ENCODE peak calls at places on chromosomes 3 and 15, in seven cellular contexts. One of them, this sample, is unnamed.

GRCh38 chr3:121897296-121897695 is 3.1 kb downstream of the SLC15A2 start:
- DNase-seq in A549: no peak
- DNase-seq in cardiac muscle cell: no peak
- DNase-seq in progenitor cell of endocrine pancreas: no peak
- DNase-seq in uterus: no peak
- DNase-seq in psoas muscle: no peak
- DNase-seq in Peyer's patch: no peak
- DNase-seq in this sample: no peak

GRCh38 chr3:195159819-195160175 is 111.2 kb downstream of the XXYLT1 start:
- DNase-seq in A549: no peak
- DNase-seq in cardiac muscle cell: no peak
- DNase-seq in progenitor cell of endocrine pancreas: no peak
- DNase-seq in uterus: no peak
- DNase-seq in psoas muscle: no peak
- DNase-seq in Peyer's patch: no peak
- DNase-seq in this sample: no peak

GRCh38 chr15:98776607-98777281 is 128.4 kb downstream of the IGF1R start:
- DNase-seq in A549: no peak
- DNase-seq in cardiac muscle cell: peak
- DNase-seq in progenitor cell of endocrine pancreas: peak
- DNase-seq in uterus: peak
- DNase-seq in psoas muscle: peak
- DNase-seq in Peyer's patch: peak
- DNase-seq in this sample: peak

GRCh38 chr3:101888653-101889052 is 39.3 kb downstream of the NFKBIZ start:
- DNase-seq in A549: no peak
- DNase-seq in cardiac muscle cell: no peak
- DNase-seq in progenitor cell of endocrine pancreas: no peak
- DNase-seq in uterus: peak
- DNase-seq in psoas muscle: no peak
- DNase-seq in Peyer's patch: no peak
- DNase-seq in this sample: peak

GRCh38 chr3:32374788-32375595 is 16.7 kb upstream of the CMTM7 start:
- DNase-seq in A549: peak
- DNase-seq in cardiac muscle cell: peak
- DNase-seq in progenitor cell of endocrine pancreas: peak
- DNase-seq in uterus: peak
- DNase-seq in psoas muscle: no peak
- DNase-seq in Peyer's patch: peak
- DNase-seq in this sample: peak

GRCh38 chr3:177144922-177145321 is 52.4 kb downstream of the TBL1XR1 start:
- DNase-seq in A549: no peak
- DNase-seq in cardiac muscle cell: no peak
- DNase-seq in progenitor cell of endocrine pancreas: no peak
- DNase-seq in uterus: no peak
- DNase-seq in psoas muscle: no peak
- DNase-seq in Peyer's patch: no peak
- DNase-seq in this sample: no peak

GRCh38 chr3:172519740-172520139 is 3.5 kb downstream of the TNFSF10 start:
- DNase-seq in A549: no peak
- DNase-seq in cardiac muscle cell: no peak
- DNase-seq in progenitor cell of endocrine pancreas: no peak
- DNase-seq in uterus: no peak
- DNase-seq in psoas muscle: no peak
- DNase-seq in Peyer's patch: no peak
- DNase-seq in this sample: no peak

GRCh38 chr15:88976656-88977055 is 63.5 kb upstream of the MFGE8 start:
- DNase-seq in A549: no peak
- DNase-seq in cardiac muscle cell: no peak
- DNase-seq in progenitor cell of endocrine pancreas: no peak
- DNase-seq in uterus: no peak
- DNase-seq in psoas muscle: no peak
- DNase-seq in Peyer's patch: no peak
- DNase-seq in this sample: no peak

GRCh38 chr15:89374116-89375004 is 39.7 kb upstream of the POLG start:
- DNase-seq in A549: no peak
- DNase-seq in cardiac muscle cell: no peak
- DNase-seq in progenitor cell of endocrine pancreas: no peak
- DNase-seq in uterus: no peak
- DNase-seq in psoas muscle: no peak
- DNase-seq in Peyer's patch: no peak
- DNase-seq in this sample: no peak

GRCh38 chr3:152444029-152444641 is 175.4 kb downstream of the MBNL1 start:
- DNase-seq in A549: peak
- DNase-seq in cardiac muscle cell: peak
- DNase-seq in progenitor cell of endocrine pancreas: no peak
- DNase-seq in uterus: no peak
- DNase-seq in psoas muscle: no peak
- DNase-seq in Peyer's patch: no peak
- DNase-seq in this sample: peak

GRCh38 chr3:195895078-195895899 is 13.1 kb downstream of the TNK2 start:
- DNase-seq in A549: peak
- DNase-seq in cardiac muscle cell: no peak
- DNase-seq in progenitor cell of endocrine pancreas: peak
- DNase-seq in uterus: peak
- DNase-seq in psoas muscle: peak
- DNase-seq in Peyer's patch: peak
- DNase-seq in this sample: peak

GRCh38 chr3:68631810-68632545 is 300.4 kb downstream of the TAFA4 start:
- DNase-seq in A549: no peak
- DNase-seq in cardiac muscle cell: no peak
- DNase-seq in progenitor cell of endocrine pancreas: no peak
- DNase-seq in uterus: no peak
- DNase-seq in psoas muscle: no peak
- DNase-seq in Peyer's patch: no peak
- DNase-seq in this sample: no peak

GRCh38 chr15:48596841-48597240 is 48.7 kb downstream of the FBN1 start:
- DNase-seq in A549: no peak
- DNase-seq in cardiac muscle cell: no peak
- DNase-seq in progenitor cell of endocrine pancreas: no peak
- DNase-seq in uterus: no peak
- DNase-seq in psoas muscle: no peak
- DNase-seq in Peyer's patch: no peak
- DNase-seq in this sample: no peak

GRCh38 chr15:98526094-98526493 is 122.2 kb upstream of the IGF1R start:
- DNase-seq in A549: no peak
- DNase-seq in cardiac muscle cell: no peak
- DNase-seq in progenitor cell of endocrine pancreas: no peak
- DNase-seq in uterus: no peak
- DNase-seq in psoas muscle: no peak
- DNase-seq in Peyer's patch: no peak
- DNase-seq in this sample: no peak

GRCh38 chr3:189372205-189372764 is 200.5 kb downstream of the TPRG1 start:
- DNase-seq in A549: no peak
- DNase-seq in cardiac muscle cell: no peak
- DNase-seq in progenitor cell of endocrine pancreas: no peak
- DNase-seq in uterus: no peak
- DNase-seq in psoas muscle: no peak
- DNase-seq in Peyer's patch: no peak
- DNase-seq in this sample: peak

GRCh38 chr3:119551525-119552063 is 7.8 kb downstream of the CD80 start:
- DNase-seq in A549: no peak
- DNase-seq in cardiac muscle cell: no peak
- DNase-seq in progenitor cell of endocrine pancreas: no peak
- DNase-seq in uterus: no peak
- DNase-seq in psoas muscle: no peak
- DNase-seq in Peyer's patch: no peak
- DNase-seq in this sample: no peak

GRCh38 chr15:34837246-34838016 is 42.1 kb upstream of the ACTC1 start:
- DNase-seq in A549: peak
- DNase-seq in cardiac muscle cell: peak
- DNase-seq in progenitor cell of endocrine pancreas: no peak
- DNase-seq in uterus: no peak
- DNase-seq in psoas muscle: no peak
- DNase-seq in Peyer's patch: no peak
- DNase-seq in this sample: peak

GRCh38 chr3:17945799-17946381 is 203.5 kb upstream of the TBC1D5 start:
- DNase-seq in A549: no peak
- DNase-seq in cardiac muscle cell: no peak
- DNase-seq in progenitor cell of endocrine pancreas: no peak
- DNase-seq in uterus: no peak
- DNase-seq in psoas muscle: no peak
- DNase-seq in Peyer's patch: no peak
- DNase-seq in this sample: no peak

GRCh38 chr3:124774305-124774673 is 44.0 kb downstream of the UMPS start:
- DNase-seq in A549: peak
- DNase-seq in cardiac muscle cell: peak
- DNase-seq in progenitor cell of endocrine pancreas: no peak
- DNase-seq in uterus: peak
- DNase-seq in psoas muscle: peak
- DNase-seq in Peyer's patch: no peak
- DNase-seq in this sample: peak

GRCh38 chr15:64344651-64345262 is 11.2 kb downstream of the CSNK1G1 start:
- DNase-seq in A549: no peak
- DNase-seq in cardiac muscle cell: peak
- DNase-seq in progenitor cell of endocrine pancreas: no peak
- DNase-seq in uterus: no peak
- DNase-seq in psoas muscle: no peak
- DNase-seq in Peyer's patch: no peak
- DNase-seq in this sample: peak

GRCh38 chr3:23820888-23821287 is 15.1 kb downstream of the UBE2E1 start:
- DNase-seq in A549: no peak
- DNase-seq in cardiac muscle cell: no peak
- DNase-seq in progenitor cell of endocrine pancreas: no peak
- DNase-seq in uterus: no peak
- DNase-seq in psoas muscle: no peak
- DNase-seq in Peyer's patch: no peak
- DNase-seq in this sample: no peak

GRCh38 chr15:98039596-98039995 is 79.1 kb downstream of the ARRDC4 start:
- DNase-seq in A549: no peak
- DNase-seq in cardiac muscle cell: no peak
- DNase-seq in progenitor cell of endocrine pancreas: no peak
- DNase-seq in uterus: no peak
- DNase-seq in psoas muscle: no peak
- DNase-seq in Peyer's patch: no peak
- DNase-seq in this sample: no peak

DNA sequence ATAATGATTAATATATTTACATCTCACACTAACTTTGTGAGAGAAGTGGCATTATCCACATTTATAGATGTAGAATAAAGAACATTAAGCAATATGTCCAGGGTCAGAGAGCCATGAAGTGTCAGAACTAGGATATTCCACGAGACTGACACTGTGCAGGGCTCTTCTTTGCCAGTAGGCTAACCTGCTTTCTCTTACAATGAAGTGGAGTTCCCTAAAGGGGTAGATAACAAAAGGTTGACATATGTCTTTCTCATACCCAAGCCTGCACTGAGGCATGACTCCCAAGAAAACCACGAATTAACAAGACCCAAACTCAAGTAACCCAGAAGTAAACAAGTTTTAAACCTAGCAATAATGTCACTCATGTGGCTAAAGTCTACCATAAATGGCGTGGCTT is 191.5 kb upstream of the SLC2A2 start:
- DNase-seq in A549: no peak
- DNase-seq in cardiac muscle cell: no peak
- DNase-seq in progenitor cell of endocrine pancreas: no peak
- DNase-seq in uterus: no peak
- DNase-seq in psoas muscle: no peak
- DNase-seq in Peyer's patch: no peak
- DNase-seq in this sample: no peak
- TF ChIP-seq CTCF in A549: no peak
- TF ChIP-seq CTCF in cardiac muscle cell: no peak
- TF ChIP-seq CTCF in progenitor cell of endocrine pancreas: no peak
- TF ChIP-seq CTCF in uterus: no peak
- TF ChIP-seq CTCF in psoas muscle: no peak
- TF ChIP-seq CTCF in Peyer's patch: no peak
- TF ChIP-seq CTCF in this sample: no peak

GRCh38 chr15:37291920-37292319 is 191.6 kb upstream of the MEIS2 start:
- DNase-seq in A549: no peak
- DNase-seq in cardiac muscle cell: no peak
- DNase-seq in progenitor cell of endocrine pancreas: no peak
- DNase-seq in uterus: no peak
- DNase-seq in psoas muscle: no peak
- DNase-seq in Peyer's patch: no peak
- DNase-seq in this sample: no peak

GRCh38 chr15:37289109-37289765 is 188.9 kb upstream of the MEIS2 start:
- DNase-seq in A549: peak
- DNase-seq in cardiac muscle cell: peak
- DNase-seq in progenitor cell of endocrine pancreas: no peak
- DNase-seq in uterus: no peak
- DNase-seq in psoas muscle: no peak
- DNase-seq in Peyer's patch: no peak
- DNase-seq in this sample: peak
- TF ChIP-seq CTCF in A549: no peak
- TF ChIP-seq CTCF in cardiac muscle cell: peak
- TF ChIP-seq CTCF in progenitor cell of endocrine pancreas: peak
- TF ChIP-seq CTCF in uterus: no peak
- TF ChIP-seq CTCF in psoas muscle: no peak
- TF ChIP-seq CTCF in Peyer's patch: no peak
- TF ChIP-seq CTCF in this sample: peak

GRCh38 chr15:59360305-59360704 is 12.4 kb downstream of the MYO1E start:
- DNase-seq in A549: no peak
- DNase-seq in cardiac muscle cell: no peak
- DNase-seq in progenitor cell of endocrine pancreas: no peak
- DNase-seq in uterus: no peak
- DNase-seq in psoas muscle: no peak
- DNase-seq in Peyer's patch: no peak
- DNase-seq in this sample: no peak
- TF ChIP-seq CTCF in A549: no peak
- TF ChIP-seq CTCF in cardiac muscle cell: peak
- TF ChIP-seq CTCF in progenitor cell of endocrine pancreas: peak
- TF ChIP-seq CTCF in uterus: no peak
- TF ChIP-seq CTCF in psoas muscle: peak
- TF ChIP-seq CTCF in Peyer's patch: no peak
- TF ChIP-seq CTCF in this sample: peak

GRCh38 chr15:38072507-38073277 is 138.3 kb downstream of the TMCO5A start:
- DNase-seq in A549: peak
- DNase-seq in cardiac muscle cell: peak
- DNase-seq in progenitor cell of endocrine pancreas: peak
- DNase-seq in uterus: peak
- DNase-seq in psoas muscle: peak
- DNase-seq in Peyer's patch: peak
- DNase-seq in this sample: peak
- TF ChIP-seq CTCF in A549: peak
- TF ChIP-seq CTCF in cardiac muscle cell: peak
- TF ChIP-seq CTCF in progenitor cell of endocrine pancreas: no peak
- TF ChIP-seq CTCF in uterus: peak
- TF ChIP-seq CTCF in psoas muscle: no peak
- TF ChIP-seq CTCF in Peyer's patch: no peak
- TF ChIP-seq CTCF in this sample: peak

GRCh38 chr3:115085197-115085865 is 61.8 kb downstream of the ZBTB20 start:
- DNase-seq in A549: peak
- DNase-seq in cardiac muscle cell: no peak
- DNase-seq in progenitor cell of endocrine pancreas: no peak
- DNase-seq in uterus: no peak
- DNase-seq in psoas muscle: no peak
- DNase-seq in Peyer's patch: no peak
- DNase-seq in this sample: peak
- TF ChIP-seq CTCF in A549: no peak
- TF ChIP-seq CTCF in cardiac muscle cell: peak
- TF ChIP-seq CTCF in progenitor cell of endocrine pancreas: peak
- TF ChIP-seq CTCF in uterus: no peak
- TF ChIP-seq CTCF in psoas muscle: peak
- TF ChIP-seq CTCF in Peyer's patch: no peak
- TF ChIP-seq CTCF in this sample: peak

This sample was measured in fibroblast of the aortic adventitia.